ENCODE peak calls at places on chromosome 12, in ten cellular contexts. One of them, this sample, is unnamed.

GRCh38 chr12:57554897-57555296 is 5.1 kb downstream of the KIF5A start:
- DNase-seq in CD8-positive, alpha-beta T cell: no peak
- DNase-seq in AG09319: no peak
- DNase-seq in A673: no peak
- DNase-seq in ovary: no peak
- DNase-seq in left ventricle myocardium inferior: no peak
- DNase-seq in right lobe of liver: no peak
- DNase-seq in HL-60: no peak
- DNase-seq in AG10803: no peak
- DNase-seq in spleen: no peak
- DNase-seq in this sample: no peak

GRCh38 chr12:89469361-89469760 is 55.2 kb downstream of the GALNT4 start:
- DNase-seq in CD8-positive, alpha-beta T cell: no peak
- DNase-seq in AG09319: no peak
- DNase-seq in A673: no peak
- DNase-seq in ovary: no peak
- DNase-seq in left ventricle myocardium inferior: no peak
- DNase-seq in right lobe of liver: no peak
- DNase-seq in HL-60: no peak
- DNase-seq in AG10803: peak
- DNase-seq in spleen: no peak
- DNase-seq in this sample: no peak

GRCh38 chr12:115873416-115874082 is 403.9 kb downstream of the MED13L start:
- DNase-seq in CD8-positive, alpha-beta T cell: no peak
- DNase-seq in AG09319: no peak
- DNase-seq in A673: no peak
- DNase-seq in ovary: no peak
- DNase-seq in left ventricle myocardium inferior: no peak
- DNase-seq in right lobe of liver: no peak
- DNase-seq in HL-60: no peak
- DNase-seq in AG10803: no peak
- DNase-seq in spleen: no peak
- DNase-seq in this sample: no peak

GRCh38 chr12:56234746-56235436 is 5.0 kb downstream of the SLC39A5 start:
- DNase-seq in CD8-positive, alpha-beta T cell: no peak
- DNase-seq in AG09319: no peak
- DNase-seq in A673: no peak
- DNase-seq in ovary: no peak
- DNase-seq in left ventricle myocardium inferior: no peak
- DNase-seq in right lobe of liver: no peak
- DNase-seq in HL-60: no peak
- DNase-seq in AG10803: no peak
- DNase-seq in spleen: no peak
- DNase-seq in this sample: no peak

GRCh38 chr12:122028601-122029560 is 7.2 kb downstream of the BCL7A start:
- DNase-seq in CD8-positive, alpha-beta T cell: peak
- DNase-seq in AG09319: no peak
- DNase-seq in A673: no peak
- DNase-seq in ovary: no peak
- DNase-seq in left ventricle myocardium inferior: no peak
- DNase-seq in right lobe of liver: no peak
- DNase-seq in HL-60: no peak
- DNase-seq in AG10803: no peak
- DNase-seq in spleen: no peak
- DNase-seq in this sample: peak

GRCh38 chr12:89648211-89648930 is 60.3 kb downstream of the ATP2B1 start:
- DNase-seq in CD8-positive, alpha-beta T cell: no peak
- DNase-seq in AG09319: no peak
- DNase-seq in A673: no peak
- DNase-seq in ovary: no peak
- DNase-seq in left ventricle myocardium inferior: no peak
- DNase-seq in right lobe of liver: no peak
- DNase-seq in HL-60: no peak
- DNase-seq in AG10803: no peak
- DNase-seq in spleen: no peak
- DNase-seq in this sample: no peak

GRCh38 chr12:117521327-117521726 is 159.9 kb upstream of the NOS1 start:
- DNase-seq in CD8-positive, alpha-beta T cell: no peak
- DNase-seq in AG09319: no peak
- DNase-seq in A673: no peak
- DNase-seq in ovary: no peak
- DNase-seq in left ventricle myocardium inferior: no peak
- DNase-seq in right lobe of liver: no peak
- DNase-seq in HL-60: peak
- DNase-seq in AG10803: peak
- DNase-seq in spleen: no peak
- DNase-seq in this sample: no peak

GRCh38 chr12:92558806-92559205 is 144.0 kb upstream of the PLEKHG7 start:
- DNase-seq in CD8-positive, alpha-beta T cell: no peak
- DNase-seq in AG09319: no peak
- DNase-seq in A673: no peak
- DNase-seq in ovary: no peak
- DNase-seq in left ventricle myocardium inferior: no peak
- DNase-seq in right lobe of liver: no peak
- DNase-seq in HL-60: no peak
- DNase-seq in AG10803: no peak
- DNase-seq in spleen: no peak
- DNase-seq in this sample: no peak

GRCh38 chr12:127070512-127071157 is 1196.3 kb upstream of the TMEM132C start:
- DNase-seq in CD8-positive, alpha-beta T cell: no peak
- DNase-seq in AG09319: no peak
- DNase-seq in A673: no peak
- DNase-seq in ovary: no peak
- DNase-seq in left ventricle myocardium inferior: no peak
- DNase-seq in right lobe of liver: no peak
- DNase-seq in HL-60: no peak
- DNase-seq in AG10803: no peak
- DNase-seq in spleen: no peak
- DNase-seq in this sample: no peak

GRCh38 chr12:95942106-95942531 is 295 bp downstream of the CCDC38 start:
- DNase-seq in CD8-positive, alpha-beta T cell: no peak
- DNase-seq in AG09319: no peak
- DNase-seq in A673: peak
- DNase-seq in ovary: no peak
- DNase-seq in left ventricle myocardium inferior: no peak
- DNase-seq in right lobe of liver: no peak
- DNase-seq in HL-60: no peak
- DNase-seq in AG10803: no peak
- DNase-seq in spleen: no peak
- DNase-seq in this sample: no peak

GRCh38 chr12:586318-587071 is 76.8 kb downstream of the NINJ2 start:
- DNase-seq in CD8-positive, alpha-beta T cell: no peak
- DNase-seq in AG09319: no peak
- DNase-seq in A673: no peak
- DNase-seq in ovary: peak
- DNase-seq in left ventricle myocardium inferior: no peak
- DNase-seq in right lobe of liver: no peak
- DNase-seq in HL-60: no peak
- DNase-seq in AG10803: no peak
- DNase-seq in spleen: no peak
- DNase-seq in this sample: no peak

GRCh38 chr12:9184276-9184675 is 23.9 kb downstream of the PZP start:
- DNase-seq in CD8-positive, alpha-beta T cell: no peak
- DNase-seq in AG09319: no peak
- DNase-seq in A673: no peak
- DNase-seq in ovary: no peak
- DNase-seq in left ventricle myocardium inferior: no peak
- DNase-seq in right lobe of liver: no peak
- DNase-seq in HL-60: no peak
- DNase-seq in AG10803: no peak
- DNase-seq in spleen: no peak
- DNase-seq in this sample: no peak

GRCh38 chr12:20314325-20314724 is 54.0 kb upstream of the PDE3A start:
- DNase-seq in CD8-positive, alpha-beta T cell: no peak
- DNase-seq in AG09319: no peak
- DNase-seq in A673: no peak
- DNase-seq in ovary: no peak
- DNase-seq in left ventricle myocardium inferior: no peak
- DNase-seq in right lobe of liver: no peak
- DNase-seq in HL-60: no peak
- DNase-seq in AG10803: peak
- DNase-seq in spleen: no peak
- DNase-seq in this sample: no peak

GRCh38 chr12:2640709-2641108 is 154.1 kb upstream of the FKBP4 start:
- DNase-seq in CD8-positive, alpha-beta T cell: no peak
- DNase-seq in AG09319: peak
- DNase-seq in A673: peak
- DNase-seq in ovary: no peak
- DNase-seq in left ventricle myocardium inferior: peak
- DNase-seq in right lobe of liver: peak
- DNase-seq in HL-60: no peak
- DNase-seq in AG10803: peak
- DNase-seq in spleen: peak
- DNase-seq in this sample: no peak

GRCh38 chr12:78290606-78291345 is 460.1 kb downstream of the NAV3 start:
- DNase-seq in CD8-positive, alpha-beta T cell: no peak
- DNase-seq in AG09319: peak
- DNase-seq in A673: no peak
- DNase-seq in ovary: no peak
- DNase-seq in left ventricle myocardium inferior: no peak
- DNase-seq in right lobe of liver: no peak
- DNase-seq in HL-60: no peak
- DNase-seq in AG10803: peak
- DNase-seq in spleen: no peak
- DNase-seq in this sample: no peak

GRCh38 chr12:3931721-3932120 is 58.5 kb upstream of the PARP11 start:
- DNase-seq in CD8-positive, alpha-beta T cell: no peak
- DNase-seq in AG09319: no peak
- DNase-seq in A673: no peak
- DNase-seq in ovary: no peak
- DNase-seq in left ventricle myocardium inferior: no peak
- DNase-seq in right lobe of liver: no peak
- DNase-seq in HL-60: no peak
- DNase-seq in AG10803: no peak
- DNase-seq in spleen: no peak
- DNase-seq in this sample: no peak

DNA sequence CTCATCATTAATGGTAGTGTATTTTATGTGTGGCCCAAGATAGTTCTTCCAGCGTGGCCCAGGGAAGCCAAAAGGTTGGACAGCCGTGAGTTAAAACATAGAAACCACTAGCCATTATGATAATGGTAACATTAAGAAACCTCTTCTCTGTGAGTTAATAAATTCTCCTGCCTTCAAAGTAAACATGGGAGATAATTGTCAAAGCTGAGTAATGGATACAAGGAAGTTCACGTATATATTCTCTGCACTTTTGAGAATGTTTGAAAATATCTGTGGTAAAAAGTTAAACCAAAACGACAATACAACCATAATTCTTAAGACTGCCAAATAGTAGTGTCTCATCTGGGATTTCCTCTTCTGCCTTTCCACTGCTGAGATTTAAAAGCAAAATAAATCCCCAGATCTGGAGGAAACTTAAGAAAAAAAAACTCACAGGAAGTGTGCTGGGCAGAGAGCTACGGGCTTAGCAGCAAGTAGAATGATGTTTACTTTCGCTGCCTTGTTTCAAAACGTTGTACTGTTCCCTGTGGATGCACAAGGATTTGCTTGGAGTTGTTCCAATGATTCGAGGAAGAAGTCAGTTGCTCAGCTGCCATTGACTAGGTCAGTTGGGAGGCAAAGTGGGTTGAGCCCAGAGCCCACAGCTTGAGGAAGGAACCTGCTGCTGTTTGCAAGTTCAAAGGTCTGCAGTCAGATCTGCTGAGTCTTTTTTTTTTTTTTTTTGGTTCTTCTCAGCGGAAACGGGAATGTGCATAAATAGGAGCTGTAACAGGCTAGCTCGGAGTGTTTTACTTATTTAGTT is 1.7 kb downstream of the TPCN1 start:
- DNase-seq in CD8-positive, alpha-beta T cell: no peak
- DNase-seq in AG09319: peak
- DNase-seq in A673: peak
- DNase-seq in ovary: peak
- DNase-seq in left ventricle myocardium inferior: peak
- DNase-seq in right lobe of liver: peak
- DNase-seq in HL-60: no peak
- DNase-seq in AG10803: peak
- DNase-seq in spleen: peak
- DNase-seq in this sample: no peak
- TF ChIP-seq CTCF in CD8-positive, alpha-beta T cell: no peak
- TF ChIP-seq CTCF in AG09319: no peak
- TF ChIP-seq CTCF in A673: no peak
- TF ChIP-seq CTCF in ovary: no peak
- TF ChIP-seq CTCF in left ventricle myocardium inferior: peak
- TF ChIP-seq CTCF in right lobe of liver: no peak
- TF ChIP-seq CTCF in HL-60: no peak
- TF ChIP-seq CTCF in AG10803: no peak
- TF ChIP-seq CTCF in spleen: no peak
- TF ChIP-seq CTCF in this sample: no peak

GRCh38 chr12:106084048-106084671 is 54.6 kb downstream of the NUAK1 start:
- DNase-seq in CD8-positive, alpha-beta T cell: no peak
- DNase-seq in AG09319: no peak
- DNase-seq in A673: peak
- DNase-seq in ovary: no peak
- DNase-seq in left ventricle myocardium inferior: no peak
- DNase-seq in right lobe of liver: no peak
- DNase-seq in HL-60: no peak
- DNase-seq in AG10803: peak
- DNase-seq in spleen: no peak
- DNase-seq in this sample: no peak
- TF ChIP-seq CTCF in CD8-positive, alpha-beta T cell: no peak
- TF ChIP-seq CTCF in AG09319: no peak
- TF ChIP-seq CTCF in A673: no peak
- TF ChIP-seq CTCF in ovary: no peak
- TF ChIP-seq CTCF in left ventricle myocardium inferior: no peak
- TF ChIP-seq CTCF in right lobe of liver: no peak
- TF ChIP-seq CTCF in HL-60: no peak
- TF ChIP-seq CTCF in AG10803: no peak
- TF ChIP-seq CTCF in spleen: no peak
- TF ChIP-seq CTCF in this sample: no peak

GRCh38 chr12:53012928-53013327 is 6.7 kb downstream of the EIF4B start:
- DNase-seq in CD8-positive, alpha-beta T cell: no peak
- DNase-seq in AG09319: no peak
- DNase-seq in A673: no peak
- DNase-seq in ovary: no peak
- DNase-seq in left ventricle myocardium inferior: no peak
- DNase-seq in right lobe of liver: no peak
- DNase-seq in HL-60: no peak
- DNase-seq in AG10803: no peak
- DNase-seq in spleen: no peak
- DNase-seq in this sample: no peak
- TF ChIP-seq CTCF in CD8-positive, alpha-beta T cell: no peak
- TF ChIP-seq CTCF in AG09319: no peak
- TF ChIP-seq CTCF in A673: no peak
- TF ChIP-seq CTCF in ovary: no peak
- TF ChIP-seq CTCF in left ventricle myocardium inferior: no peak
- TF ChIP-seq CTCF in right lobe of liver: no peak
- TF ChIP-seq CTCF in HL-60: no peak
- TF ChIP-seq CTCF in AG10803: no peak
- TF ChIP-seq CTCF in spleen: no peak
- TF ChIP-seq CTCF in this sample: no peak

DNA sequence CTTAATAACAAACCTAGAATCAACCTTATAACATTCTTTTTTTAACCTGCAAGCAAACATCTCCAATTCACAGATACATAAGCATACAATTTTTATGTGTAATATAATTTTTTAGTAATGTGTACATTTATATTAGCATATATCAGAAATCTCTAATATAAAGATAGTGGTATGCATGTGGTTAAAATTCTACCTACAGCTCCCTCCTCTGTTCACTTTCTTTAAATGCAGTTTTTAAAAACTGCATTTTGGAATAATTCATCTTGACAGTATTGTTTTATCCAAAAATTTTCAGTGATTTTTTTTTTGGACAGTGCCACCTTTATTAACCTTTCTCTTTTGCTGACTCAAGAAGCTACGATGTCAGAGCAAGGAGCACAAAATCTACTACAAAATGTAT is 13.2 kb upstream of the RXYLT1 start:
- DNase-seq in CD8-positive, alpha-beta T cell: no peak
- DNase-seq in AG09319: no peak
- DNase-seq in A673: no peak
- DNase-seq in ovary: no peak
- DNase-seq in left ventricle myocardium inferior: no peak
- DNase-seq in right lobe of liver: no peak
- DNase-seq in HL-60: no peak
- DNase-seq in AG10803: no peak
- DNase-seq in spleen: no peak
- DNase-seq in this sample: no peak
- TF ChIP-seq CTCF in CD8-positive, alpha-beta T cell: no peak
- TF ChIP-seq CTCF in AG09319: peak
- TF ChIP-seq CTCF in A673: peak
- TF ChIP-seq CTCF in ovary: no peak
- TF ChIP-seq CTCF in left ventricle myocardium inferior: peak
- TF ChIP-seq CTCF in right lobe of liver: no peak
- TF ChIP-seq CTCF in HL-60: no peak
- TF ChIP-seq CTCF in AG10803: peak
- TF ChIP-seq CTCF in spleen: no peak
- TF ChIP-seq CTCF in this sample: no peak

This sample was measured in GM13976.